ENCODE peak calls at places on chromosome 16, in ten cellular contexts. One of them, this sample, is unnamed. For H3K27me3, the result is how much of the 10 kb centered on the place peaks cover.

GRCh38 chr16:62067981-62068380 is 31.7 kb upstream of the CDH8 start:
- DNase-seq in brain microvascular endothelial cell: no peak
- DNase-seq in cardiac muscle cell: no peak
- DNase-seq in neuronal stem cell: no peak
- DNase-seq in CD4-positive, alpha-beta memory T cell: no peak
- DNase-seq in hepatocyte: no peak
- DNase-seq in colonic mucosa: no peak
- DNase-seq in left lung: no peak
- DNase-seq in aorta: no peak
- DNase-seq in CD8-positive, alpha-beta memory T cell: no peak
- DNase-seq in this sample: no peak

GRCh38 chr16:78676351-78676750 is 576.9 kb downstream of the WWOX start:
- DNase-seq in cardiac muscle cell: no peak
- DNase-seq in colonic mucosa: no peak
- DNase-seq in left lung: no peak
- DNase-seq in brain microvascular endothelial cell: no peak
- DNase-seq in CD4-positive, alpha-beta memory T cell: no peak
- DNase-seq in hepatocyte: no peak
- DNase-seq in CD8-positive, alpha-beta memory T cell: no peak
- DNase-seq in neuronal stem cell: no peak
- DNase-seq in aorta: no peak
- DNase-seq in this sample: no peak

GRCh38 chr16:51538707-51539604 is 387.9 kb upstream of the SALL1 start:
- DNase-seq in cardiac muscle cell: peak
- DNase-seq in CD4-positive, alpha-beta memory T cell: no peak
- DNase-seq in colonic mucosa: no peak
- DNase-seq in left lung: no peak
- DNase-seq in aorta: no peak
- DNase-seq in neuronal stem cell: no peak
- DNase-seq in CD8-positive, alpha-beta memory T cell: no peak
- DNase-seq in brain microvascular endothelial cell: peak
- DNase-seq in hepatocyte: peak
- DNase-seq in this sample: no peak

GRCh38 chr16:14346278-14347142 is 275.4 kb downstream of the MRTFB start:
- DNase-seq in aorta: no peak
- DNase-seq in neuronal stem cell: no peak
- DNase-seq in cardiac muscle cell: no peak
- DNase-seq in colonic mucosa: no peak
- DNase-seq in CD8-positive, alpha-beta memory T cell: no peak
- DNase-seq in hepatocyte: no peak
- DNase-seq in left lung: no peak
- DNase-seq in brain microvascular endothelial cell: no peak
- DNase-seq in CD4-positive, alpha-beta memory T cell: no peak
- DNase-seq in this sample: no peak

GRCh38 chr16:15032547-15033308 is 23.1 kb downstream of the NTAN1 start:
- DNase-seq in CD8-positive, alpha-beta memory T cell: no peak
- DNase-seq in hepatocyte: no peak
- DNase-seq in cardiac muscle cell: peak
- DNase-seq in brain microvascular endothelial cell: peak
- DNase-seq in neuronal stem cell: no peak
- DNase-seq in colonic mucosa: no peak
- DNase-seq in left lung: no peak
- DNase-seq in aorta: no peak
- DNase-seq in CD4-positive, alpha-beta memory T cell: peak
- DNase-seq in this sample: no peak

GRCh38 chr16:8878523-8878911 is 3.6 kb upstream of the LITAFD start:
- DNase-seq in colonic mucosa: no peak
- DNase-seq in hepatocyte: peak
- DNase-seq in cardiac muscle cell: peak
- DNase-seq in CD4-positive, alpha-beta memory T cell: no peak
- DNase-seq in neuronal stem cell: no peak
- DNase-seq in brain microvascular endothelial cell: peak
- DNase-seq in left lung: no peak
- DNase-seq in CD8-positive, alpha-beta memory T cell: no peak
- DNase-seq in aorta: peak
- DNase-seq in this sample: no peak

GRCh38 chr16:49471038-49471727 is 97.6 kb downstream of the C16orf78 start:
- DNase-seq in CD4-positive, alpha-beta memory T cell: no peak
- DNase-seq in cardiac muscle cell: no peak
- DNase-seq in aorta: peak
- DNase-seq in hepatocyte: no peak
- DNase-seq in brain microvascular endothelial cell: no peak
- DNase-seq in left lung: no peak
- DNase-seq in colonic mucosa: peak
- DNase-seq in CD8-positive, alpha-beta memory T cell: no peak
- DNase-seq in neuronal stem cell: no peak
- DNase-seq in this sample: no peak

GRCh38 chr16:81595676-81596292 is 151.2 kb downstream of the CMIP start:
- DNase-seq in aorta: no peak
- DNase-seq in CD8-positive, alpha-beta memory T cell: no peak
- DNase-seq in cardiac muscle cell: no peak
- DNase-seq in brain microvascular endothelial cell: no peak
- DNase-seq in CD4-positive, alpha-beta memory T cell: no peak
- DNase-seq in neuronal stem cell: no peak
- DNase-seq in colonic mucosa: no peak
- DNase-seq in hepatocyte: no peak
- DNase-seq in left lung: no peak
- DNase-seq in this sample: no peak

GRCh38 chr16:29789775-29790182 is 772 bp upstream of the KIF22 start:
- DNase-seq in CD4-positive, alpha-beta memory T cell: no peak
- DNase-seq in aorta: no peak
- DNase-seq in cardiac muscle cell: no peak
- DNase-seq in neuronal stem cell: no peak
- DNase-seq in colonic mucosa: no peak
- DNase-seq in left lung: no peak
- DNase-seq in hepatocyte: no peak
- DNase-seq in CD8-positive, alpha-beta memory T cell: no peak
- DNase-seq in brain microvascular endothelial cell: no peak
- DNase-seq in this sample: no peak

DNA sequence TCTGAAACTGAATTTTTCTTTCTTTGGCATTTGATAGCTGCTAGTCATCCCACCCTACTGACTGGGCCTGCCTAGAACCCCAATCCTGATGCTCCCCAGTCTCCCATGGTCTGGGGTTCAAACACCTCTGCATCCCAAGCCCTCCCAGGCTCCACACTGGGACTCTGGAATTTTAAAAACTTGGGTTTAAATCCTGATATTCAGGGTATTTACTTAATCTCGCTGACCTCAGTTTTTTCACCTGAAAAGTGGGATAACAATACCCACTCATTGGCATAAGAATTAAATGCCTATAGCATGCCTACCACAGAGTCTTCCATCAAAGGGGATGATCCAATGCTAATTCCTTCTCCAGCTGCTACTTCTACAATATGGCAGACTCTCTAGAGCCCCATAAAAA is 264.4 kb downstream of the NPIPA8 start:
- DNase-seq in brain microvascular endothelial cell: no peak
- DNase-seq in CD8-positive, alpha-beta memory T cell: no peak
- DNase-seq in colonic mucosa: no peak
- DNase-seq in aorta: no peak
- DNase-seq in cardiac muscle cell: no peak
- DNase-seq in neuronal stem cell: no peak
- DNase-seq in hepatocyte: no peak
- DNase-seq in left lung: no peak
- DNase-seq in CD4-positive, alpha-beta memory T cell: no peak
- DNase-seq in this sample: no peak
- H3K27me3 ChIP-seq in brain microvascular endothelial cell: under half
- H3K27me3 ChIP-seq in CD8-positive, alpha-beta memory T cell: under half
- H3K27me3 ChIP-seq in colonic mucosa: under half
- H3K27me3 ChIP-seq in aorta: under half
- H3K27me3 ChIP-seq in cardiac muscle cell: under half
- H3K27me3 ChIP-seq in neuronal stem cell: under half
- H3K27me3 ChIP-seq in hepatocyte: under half
- H3K27me3 ChIP-seq in left lung: under half
- H3K27me3 ChIP-seq in CD4-positive, alpha-beta memory T cell: under half
- H3K27me3 ChIP-seq in this sample: under half

GRCh38 chr16:68403704-68404103 is 44.6 kb downstream of the SMPD3 start:
- DNase-seq in hepatocyte: no peak
- DNase-seq in brain microvascular endothelial cell: no peak
- DNase-seq in aorta: no peak
- DNase-seq in CD4-positive, alpha-beta memory T cell: no peak
- DNase-seq in colonic mucosa: no peak
- DNase-seq in CD8-positive, alpha-beta memory T cell: no peak
- DNase-seq in cardiac muscle cell: no peak
- DNase-seq in left lung: no peak
- DNase-seq in neuronal stem cell: no peak
- DNase-seq in this sample: no peak

GRCh38 chr16:68406458-68407041 is 41.8 kb downstream of the SMPD3 start:
- DNase-seq in aorta: no peak
- DNase-seq in cardiac muscle cell: no peak
- DNase-seq in CD4-positive, alpha-beta memory T cell: no peak
- DNase-seq in left lung: no peak
- DNase-seq in CD8-positive, alpha-beta memory T cell: no peak
- DNase-seq in brain microvascular endothelial cell: peak
- DNase-seq in neuronal stem cell: no peak
- DNase-seq in hepatocyte: peak
- DNase-seq in colonic mucosa: no peak
- DNase-seq in this sample: no peak

GRCh38 chr16:68402748-68403040 is 45.6 kb downstream of the SMPD3 start:
- DNase-seq in hepatocyte: no peak
- DNase-seq in CD8-positive, alpha-beta memory T cell: no peak
- DNase-seq in CD4-positive, alpha-beta memory T cell: no peak
- DNase-seq in neuronal stem cell: no peak
- DNase-seq in colonic mucosa: no peak
- DNase-seq in left lung: no peak
- DNase-seq in aorta: no peak
- DNase-seq in brain microvascular endothelial cell: no peak
- DNase-seq in cardiac muscle cell: no peak
- DNase-seq in this sample: no peak

GRCh38 chr16:68403177-68403576 is 45.1 kb downstream of the SMPD3 start:
- DNase-seq in brain microvascular endothelial cell: no peak
- DNase-seq in CD4-positive, alpha-beta memory T cell: no peak
- DNase-seq in hepatocyte: no peak
- DNase-seq in left lung: no peak
- DNase-seq in cardiac muscle cell: no peak
- DNase-seq in colonic mucosa: no peak
- DNase-seq in aorta: no peak
- DNase-seq in CD8-positive, alpha-beta memory T cell: no peak
- DNase-seq in neuronal stem cell: no peak
- DNase-seq in this sample: no peak

DNA sequence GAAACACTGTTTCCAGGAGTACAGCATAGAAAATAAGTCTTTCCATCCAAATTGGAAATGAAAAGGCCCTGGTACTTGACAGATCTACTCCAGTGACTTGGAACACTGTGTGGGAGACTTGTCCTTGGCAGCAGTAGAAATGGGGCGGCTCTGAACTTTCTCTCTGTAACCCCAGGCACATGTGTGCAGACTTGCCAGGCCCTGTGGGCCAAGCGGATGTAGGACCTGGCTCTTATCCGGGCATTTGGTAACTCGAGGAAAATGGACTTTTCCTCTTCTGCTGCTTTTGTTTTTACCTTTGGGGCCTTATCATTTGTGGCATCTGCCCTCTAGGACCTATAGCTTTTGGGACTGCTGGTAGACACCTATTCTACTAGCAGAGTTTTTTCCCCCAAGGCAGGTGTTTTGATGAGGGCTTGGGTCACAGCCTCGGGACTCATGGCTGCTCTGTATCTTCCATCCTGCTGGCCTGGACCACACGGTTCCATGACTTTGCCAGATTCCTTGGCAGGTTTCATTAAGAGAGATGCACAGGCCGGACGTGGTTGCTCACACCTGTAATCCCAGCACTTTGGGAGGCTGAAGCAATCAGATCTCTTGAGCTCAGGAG is 43.5 kb downstream of the SMPD3 start:
- DNase-seq in brain microvascular endothelial cell: no peak
- DNase-seq in CD4-positive, alpha-beta memory T cell: no peak
- DNase-seq in cardiac muscle cell: no peak
- DNase-seq in neuronal stem cell: no peak
- DNase-seq in aorta: no peak
- DNase-seq in hepatocyte: no peak
- DNase-seq in colonic mucosa: no peak
- DNase-seq in CD8-positive, alpha-beta memory T cell: no peak
- DNase-seq in left lung: no peak
- DNase-seq in this sample: no peak
- H3K27me3 ChIP-seq in brain microvascular endothelial cell: under half
- H3K27me3 ChIP-seq in CD4-positive, alpha-beta memory T cell: under half
- H3K27me3 ChIP-seq in cardiac muscle cell: under half
- H3K27me3 ChIP-seq in neuronal stem cell: under half
- H3K27me3 ChIP-seq in aorta: under half
- H3K27me3 ChIP-seq in hepatocyte: under half
- H3K27me3 ChIP-seq in colonic mucosa: under half
- H3K27me3 ChIP-seq in CD8-positive, alpha-beta memory T cell: under half
- H3K27me3 ChIP-seq in left lung: under half
- H3K27me3 ChIP-seq in this sample: under half

GRCh38 chr16:66275795-66276428 is 90.6 kb upstream of the CDH5 start:
- DNase-seq in aorta: no peak
- DNase-seq in cardiac muscle cell: peak
- DNase-seq in left lung: no peak
- DNase-seq in neuronal stem cell: no peak
- DNase-seq in CD8-positive, alpha-beta memory T cell: no peak
- DNase-seq in hepatocyte: peak
- DNase-seq in brain microvascular endothelial cell: peak
- DNase-seq in CD4-positive, alpha-beta memory T cell: no peak
- DNase-seq in colonic mucosa: peak
- DNase-seq in this sample: no peak
- H3K27me3 ChIP-seq in aorta: under half
- H3K27me3 ChIP-seq in cardiac muscle cell: under half
- H3K27me3 ChIP-seq in left lung: under half
- H3K27me3 ChIP-seq in neuronal stem cell: under half
- H3K27me3 ChIP-seq in CD8-positive, alpha-beta memory T cell: under half
- H3K27me3 ChIP-seq in hepatocyte: under half
- H3K27me3 ChIP-seq in brain microvascular endothelial cell: under half
- H3K27me3 ChIP-seq in CD4-positive, alpha-beta memory T cell: under half
- H3K27me3 ChIP-seq in colonic mucosa: under half
- H3K27me3 ChIP-seq in this sample: under half

DNA sequence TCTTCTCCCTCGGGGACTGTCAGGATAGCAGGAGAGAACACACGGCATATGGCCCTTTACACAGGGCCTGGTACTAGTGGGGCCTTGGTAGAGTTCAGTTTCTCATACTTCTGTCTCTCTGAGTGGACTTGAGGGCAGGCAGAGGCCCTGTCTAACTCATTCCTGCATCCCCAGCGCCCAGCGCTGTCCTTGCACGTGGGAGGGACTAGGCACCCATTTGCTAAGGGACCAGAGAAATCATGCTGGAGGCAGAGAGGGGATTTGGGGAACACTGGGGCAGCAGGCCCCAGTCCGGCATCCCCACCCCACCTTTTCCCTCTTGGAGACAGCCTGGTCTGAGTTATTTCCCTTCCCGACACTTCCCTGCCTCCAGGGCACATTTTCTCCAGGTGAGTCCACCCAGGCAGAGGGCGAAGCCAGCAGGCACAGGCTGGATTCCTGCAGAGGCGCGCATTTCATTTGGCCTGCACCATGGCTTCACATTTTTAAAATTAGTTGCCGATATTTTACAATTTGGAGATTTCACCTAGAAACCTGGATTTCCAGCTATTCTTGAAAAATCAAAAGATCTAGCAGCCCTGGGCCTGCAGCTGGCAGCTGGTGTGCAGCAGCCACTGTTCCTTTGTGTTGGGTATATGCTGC is 9.7 kb upstream of the NKD1 start:
- DNase-seq in CD8-positive, alpha-beta memory T cell: no peak
- DNase-seq in left lung: no peak
- DNase-seq in cardiac muscle cell: no peak
- DNase-seq in brain microvascular endothelial cell: no peak
- DNase-seq in colonic mucosa: no peak
- DNase-seq in hepatocyte: no peak
- DNase-seq in CD4-positive, alpha-beta memory T cell: no peak
- DNase-seq in neuronal stem cell: no peak
- DNase-seq in aorta: no peak
- DNase-seq in this sample: no peak
- H3K27me3 ChIP-seq in CD8-positive, alpha-beta memory T cell: under half
- H3K27me3 ChIP-seq in left lung: under half
- H3K27me3 ChIP-seq in cardiac muscle cell: under half
- H3K27me3 ChIP-seq in brain microvascular endothelial cell: under half
- H3K27me3 ChIP-seq in colonic mucosa: under half
- H3K27me3 ChIP-seq in hepatocyte: under half
- H3K27me3 ChIP-seq in CD4-positive, alpha-beta memory T cell: under half
- H3K27me3 ChIP-seq in neuronal stem cell: under half
- H3K27me3 ChIP-seq in aorta: under half
- H3K27me3 ChIP-seq in this sample: under half

GRCh38 chr16:17647879-17648649 is 177.3 kb upstream of the XYLT1 start:
- DNase-seq in CD4-positive, alpha-beta memory T cell: no peak
- DNase-seq in brain microvascular endothelial cell: no peak
- DNase-seq in neuronal stem cell: no peak
- DNase-seq in left lung: no peak
- DNase-seq in CD8-positive, alpha-beta memory T cell: no peak
- DNase-seq in aorta: no peak
- DNase-seq in hepatocyte: no peak
- DNase-seq in colonic mucosa: no peak
- DNase-seq in cardiac muscle cell: no peak
- DNase-seq in this sample: no peak
- H3K27me3 ChIP-seq in CD4-positive, alpha-beta memory T cell: under half
- H3K27me3 ChIP-seq in brain microvascular endothelial cell: under half
- H3K27me3 ChIP-seq in neuronal stem cell: under half
- H3K27me3 ChIP-seq in left lung: under half
- H3K27me3 ChIP-seq in CD8-positive, alpha-beta memory T cell: under half
- H3K27me3 ChIP-seq in aorta: under half
- H3K27me3 ChIP-seq in hepatocyte: under half
- H3K27me3 ChIP-seq in colonic mucosa: under half
- H3K27me3 ChIP-seq in cardiac muscle cell: under half
- H3K27me3 ChIP-seq in this sample: under half

This sample was measured in effector memory CD4-positive, alpha-beta T cell.